ENCODE peak calls at places on chromosomes 12 and 14, in seven cellular contexts. S, N, B, A, V, J and U are unnamed samples.

GRCh38 chr14:104659146-104659545 is 30.3 kb upstream of the INF2 start:
- DNase-seq in S (no peak), N (no peak), B (no peak), A (no peak), V (no peak), J (no peak), U (no peak)

GRCh38 chr14:75885829-75886228 is 96.0 kb downstream of the TGFB3 start:
- DNase-seq in S (no peak), N (no peak), B (no peak), A (no peak), V (no peak), J (no peak), U (no peak)

GRCh38 chr14:100827140-100827517 is 1.2 kb downstream of the MEG3 start:
- DNase-seq in S (no peak), N (no peak), B (no peak), A (no peak), V (no peak), J (peak), U (no peak)

GRCh38 chr12:34595749-34596733 is 573.7 kb downstream of the ALG10 start:
- DNase-seq in S (no peak), N (no peak), B (no peak), A (no peak), V (no peak), J (no peak), U (no peak)

GRCh38 chr12:52828156-52829090 is 5.7 kb downstream of the KRT79 start:
- DNase-seq in S (no peak), N (no peak), B (no peak), A (no peak), V (no peak), J (no peak), U (no peak)

GRCh38 chr12:14777271-14777670 is 26.0 kb downstream of the WBP11 start:
- DNase-seq in S (no peak), N (no peak), B (no peak), A (peak), V (no peak), J (no peak), U (no peak)

GRCh38 chr14:101223147-101223546 is 319.6 kb upstream of the RTL1 start:
- DNase-seq in S (no peak), N (no peak), B (peak), A (peak), V (no peak), J (peak), U (no peak)

GRCh38 chr12:31008241-31008711 is 65.4 kb upstream of the DDX11 start:
- DNase-seq in S (no peak), N (no peak), B (no peak), A (no peak), V (no peak), J (peak), U (no peak)

GRCh38 chr12:130074661-130075406 is 87.4 kb upstream of the FZD10 start:
- DNase-seq in S (no peak), N (no peak), B (no peak), A (no peak), V (no peak), J (no peak), U (no peak)

GRCh38 chr14:91333640-91334039 is 84.0 kb downstream of the CCDC88C start:
- DNase-seq in S (no peak), N (peak), B (no peak), A (no peak), V (no peak), J (no peak), U (no peak)

GRCh38 chr14:100407376-100408102 is 84.4 kb downstream of the SLC25A47 start:
- DNase-seq in S (no peak), N (no peak), B (no peak), A (no peak), V (no peak), J (no peak), U (no peak)

GRCh38 chr12:128817115-128818015 is 6.4 kb downstream of the SLC15A4 start:
- DNase-seq in S (no peak), N (peak), B (no peak), A (no peak), V (no peak), J (peak), U (peak)